ENCODE peak calls at places on chromosomes 2 and 18, in six cellular contexts. J is effector memory CD4-positive, alpha-beta T cell; F is PC-3; B is mesendoderm; H is ovary; N is kidney. U is an unnamed sample. For H3K4me1, the result is how much of the 10 kb centered on the place peaks cover.

GRCh38 chr2:16005819-16006536 is 65.6 kb downstream of the MYCN start:
- DNase-seq in J (no peak), F (peak), B (peak), H (no peak), N (no peak), U (no peak)

GRCh38 chr18:72235422-72235821 is 308.7 kb downstream of the CBLN2 start:
- DNase-seq in J (no peak), F (peak), B (peak), H (no peak), N (no peak), U (no peak)

GRCh38 chr2:75528221-75528977 is 32.3 kb downstream of the EVA1A start:
- DNase-seq in J (no peak), F (peak), B (peak), H (no peak), N (no peak), U (no peak)

GRCh38 chr2:221529943-221530652 is 42.0 kb downstream of the EPHA4 start:
- DNase-seq in J (no peak), F (peak), B (no peak), H (no peak), N (no peak), U (no peak)

GRCh38 chr18:10403675-10404074 is 50.8 kb upstream of the APCDD1 start:
- DNase-seq in J (no peak), F (no peak), B (no peak), H (no peak), N (no peak), U (no peak)

GRCh38 chr2:9297807-9298206 is 91.2 kb downstream of the ASAP2 start:
- DNase-seq in J (no peak), F (no peak), B (no peak), H (no peak), N (no peak), U (no peak)

GRCh38 chr2:41283079-41283765 is 764.6 kb upstream of the PKDCC start:
- DNase-seq in J (no peak), F (peak), B (peak), H (no peak), N (no peak), U (no peak)

GRCh38 chr2:60212174-60212945 is 341.1 kb downstream of the BCL11A start:
- DNase-seq in J (no peak), F (no peak), B (no peak), H (no peak), N (no peak), U (no peak)

GRCh38 chr2:146278881-146279280 is 1565.9 kb upstream of the ACVR2A start:
- DNase-seq in J (no peak), F (no peak), B (no peak), H (no peak), N (no peak), U (no peak)

GRCh38 chr18:45670281-45670962 is 53.6 kb upstream of the SLC14A1 start:
- DNase-seq in J (peak), F (no peak), B (peak), H (no peak), N (no peak), U (peak)

GRCh38 chr2:100780203-100781008 is 39.5 kb upstream of the NPAS2 start:
- DNase-seq in J (no peak), F (peak), B (no peak), H (no peak), N (peak), U (no peak)

GRCh38 chr18:31364190-31364589 is 12.4 kb upstream of the DSG4 start:
- DNase-seq in J (no peak), F (no peak), B (no peak), H (no peak), N (no peak), U (no peak)

GRCh38 chr2:16890081-16890480 is 224.4 kb upstream of the CYRIA start:
- DNase-seq in J (no peak), F (no peak), B (peak), H (no peak), N (no peak), U (no peak)

GRCh38 chr2:181656450-181657261 is at the start of gene CERKL:
- DNase-seq in J (no peak), F (peak), B (peak), H (no peak), N (peak), U (peak)

GRCh38 chr2:168848220-168848619 is 42.0 kb downstream of the SPC25 start:
- DNase-seq in J (no peak), F (no peak), B (peak), H (no peak), N (no peak), U (no peak)

GRCh38 chr2:201073071-201073470 is 1.3 kb downstream of the NDUFB3 start:
- DNase-seq in J (no peak), F (peak), B (no peak), H (no peak), N (no peak), U (no peak)

GRCh38 chr2:134818321-134818720 is 20.1 kb upstream of the ACMSD start:
- DNase-seq in J (no peak), F (peak), B (no peak), H (no peak), N (no peak), U (no peak)

GRCh38 chr2:94982661-94983060 is 42.8 kb upstream of the MAL start:
- DNase-seq in J (no peak), F (peak), B (no peak), H (no peak), N (no peak), U (no peak)

GRCh38 chr2:62774555-62775366 is 69.2 kb downstream of the EHBP1 start:
- DNase-seq in J (no peak), F (peak), B (peak), H (peak), N (no peak), U (no peak)

GRCh38 chr2:62822549-62822948 is 117.0 kb downstream of the EHBP1 start:
- DNase-seq in J (no peak), F (no peak), B (no peak), H (no peak), N (no peak), U (no peak)

GRCh38 chr2:17318013-17318412 is 200.2 kb downstream of the RAD51AP2 start:
- DNase-seq in J (no peak), F (no peak), B (no peak), H (no peak), N (no peak), U (no peak)

GRCh38 chr2:1929962-1930361 is 185.6 kb upstream of the PXDN start:
- DNase-seq in J (no peak), F (no peak), B (no peak), H (no peak), N (no peak), U (no peak)

GRCh38 chr2:19835818-19836281 is 65.9 kb downstream of the TTC32 start:
- DNase-seq in J (no peak), F (no peak), B (no peak), H (no peak), N (no peak), U (no peak)

GRCh38 chr2:206585335-206585734 is 57.0 kb upstream of the FAM237A start:
- DNase-seq in J (no peak), F (peak), B (no peak), H (no peak), N (no peak), U (no peak)

GRCh38 chr18:50950626-50951025 is 17.2 kb upstream of the ELAC1 start:
- DNase-seq in J (no peak), F (no peak), B (no peak), H (no peak), N (no peak), U (no peak)

GRCh38 chr2:74027496-74027895 is 42.8 kb downstream of the TET3 start:
- DNase-seq in J (no peak), F (no peak), B (no peak), H (no peak), N (no peak), U (no peak)
- H3K4me1 ChIP-seq in J (under half), F (under half), B (under half), H (under half), N (under half), U (under half)

GRCh38 chr2:136131961-136132839 is 14.3 kb upstream of the CXCR4 start:
- DNase-seq in J (peak), F (no peak), B (no peak), H (no peak), N (no peak), U (no peak)
- H3K4me3 ChIP-seq in J (no peak), F (no peak), B (no peak), H (no peak), N (no peak), U (no peak)

GRCh38 chr2:217849154-217849553 is 153.6 kb downstream of the TNS1 start:
- DNase-seq in J (no peak), F (peak), B (no peak), H (no peak), N (no peak), U (peak)
- H3K4me1 ChIP-seq in J (under half), F (under half), B (under half), H (under half), N (under half), U (under half)

GRCh38 chr2:152098033-152098797 is 629 bp downstream of the CACNB4 start:
- DNase-seq in J (no peak), F (peak), B (peak), H (peak), N (peak), U (peak)

GRCh38 chr2:152100961-152101360 is 2.1 kb upstream of the CACNB4 start:
- DNase-seq in J (no peak), F (no peak), B (no peak), H (no peak), N (no peak), U (no peak)

GRCh38 chr2:152099655-152100050 is 809 bp upstream of the CACNB4 start:
- DNase-seq in J (no peak), F (peak), B (no peak), H (no peak), N (no peak), U (no peak)

GRCh38 chr2:152097291-152098032 is 1.4 kb downstream of the CACNB4 start:
- DNase-seq in J (no peak), F (peak), B (peak), H (no peak), N (no peak), U (no peak)

DNA sequence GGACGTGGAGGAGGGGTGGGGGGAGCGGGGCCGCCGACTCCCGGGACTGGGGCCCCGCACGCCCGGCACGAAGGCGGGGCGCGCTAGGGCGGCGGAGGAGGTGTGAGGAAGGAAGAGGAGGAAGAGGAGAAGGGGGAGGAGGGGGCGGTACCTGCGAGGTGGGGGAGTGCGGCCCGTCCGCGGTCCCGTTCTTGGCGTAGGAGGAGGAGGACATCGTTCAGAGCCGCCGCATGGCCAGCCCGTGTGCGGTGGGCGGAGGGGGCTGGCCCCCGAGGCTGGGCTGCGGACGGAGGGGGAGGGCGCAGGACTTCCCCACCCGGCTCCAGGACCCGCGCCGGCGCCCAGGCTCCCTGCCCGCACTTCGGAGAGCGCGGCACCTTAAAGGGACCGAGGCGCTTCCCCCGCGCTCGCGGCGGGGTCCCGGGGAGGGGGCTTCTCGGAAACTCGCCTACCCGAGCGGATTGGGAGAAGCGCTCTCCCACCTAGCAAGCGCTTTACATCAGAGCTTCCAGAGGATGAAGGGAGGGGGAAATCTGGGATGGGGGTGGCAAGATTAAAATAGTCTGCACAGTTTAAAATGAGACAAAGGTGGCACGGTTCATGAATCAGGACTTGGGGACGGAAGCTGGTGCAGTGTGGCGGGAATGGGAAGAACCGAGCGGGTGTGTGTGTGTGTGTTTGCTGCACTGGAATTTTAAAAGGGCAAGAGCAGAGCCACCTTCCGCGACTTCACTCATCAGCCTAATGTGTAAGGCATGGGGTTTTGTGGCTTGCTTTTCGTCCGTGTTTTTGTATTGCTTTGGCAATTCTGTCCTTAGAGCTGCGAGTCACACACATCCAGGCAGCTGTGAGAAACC is at the start of gene CACNB4:
- DNase-seq in J (no peak), F (no peak), B (peak), H (no peak), N (no peak), U (no peak)
- H3K4me3 ChIP-seq in J (peak), F (peak), B (peak), H (peak), N (peak), U (peak)

U was measured in right cardiac atrium.